ENCODE peak calls at places on chromosomes 2 and 18, in five cellular contexts. Y, T, A, R and C are unnamed samples.
A peak's percentile ranks its signal among the peaks of the same experiment; 100 is the strongest.

GRCh38 chr2:83365476-83365875 is 1093.6 kb downstream of the SUCLG1 start:
- DNase-seq in Y (no peak), T (no peak), A (no peak), R (no peak), C (no peak)

GRCh38 chr2:206176128-206176527 is 16.4 kb downstream of the EEF1B2 start:
- DNase-seq in Y (no peak), T (no peak), A (no peak), R (no peak), C (no peak)

GRCh38 chr2:68386362-68386761 is 21.3 kb downstream of the PLEK start:
- DNase-seq in Y (no peak), T (no peak), A (no peak), R (no peak), C (no peak)

GRCh38 chr18:12657849-12658829 is at the start of gene SPIRE1:
- DNase-seq in Y (peak; percentile 34), T (peak; percentile 75), A (peak; percentile 86), R (peak; percentile 28), C (no peak)

GRCh38 chr2:8053241-8053640 is 628.6 kb upstream of the ID2 start:
- DNase-seq in Y (no peak), T (no peak), A (no peak), R (no peak), C (no peak)

GRCh38 chr2:58664523-58665155 is 423.5 kb upstream of the FANCL start:
- DNase-seq in Y (no peak), T (no peak), A (no peak), R (no peak), C (no peak)

GRCh38 chr2:39512434-39512935 is 75.4 kb upstream of the MAP4K3 start:
- DNase-seq in Y (no peak), T (peak; percentile 87), A (no peak), R (no peak), C (no peak)

GRCh38 chr2:101047075-101047766 is 45.1 kb downstream of the RPL31 start:
- DNase-seq in Y (no peak), T (no peak), A (no peak), R (peak; percentile 76), C (no peak)

GRCh38 chr18:57771183-57771582 is 31.9 kb downstream of the ATP8B1 start:
- DNase-seq in Y (no peak), T (no peak), A (no peak), R (no peak), C (no peak)

GRCh38 chr2:45889053-45889452 is 237.6 kb downstream of the PRKCE start:
- DNase-seq in Y (peak; percentile 28), T (no peak), A (peak; percentile 33), R (no peak), C (no peak)

GRCh38 chr18:23864620-23865019 is 149.9 kb upstream of the TTC39C start:
- DNase-seq in Y (peak; percentile 35), T (no peak), A (no peak), R (peak; percentile 16), C (no peak)

GRCh38 chr2:202109737-202110184 is 36.7 kb downstream of the KIAA2012 start:
- DNase-seq in Y (no peak), T (peak; percentile 25), A (peak; percentile 19), R (no peak), C (no peak)

GRCh38 chr2:509888-510287 is 167.3 kb downstream of the TMEM18 start:
- DNase-seq in Y (no peak), T (no peak), A (no peak), R (no peak), C (no peak)

GRCh38 chr2:55838653-55839052 is 84.9 kb downstream of the EFEMP1 start:
- DNase-seq in Y (no peak), T (no peak), A (no peak), R (no peak), C (no peak)

GRCh38 chr2:30373881-30374302 is 73.2 kb upstream of the LCLAT1 start:
- DNase-seq in Y (no peak), T (no peak), A (no peak), R (no peak), C (no peak)

GRCh38 chr2:47964722-47965434 is 58.6 kb upstream of the FBXO11 start:
- DNase-seq in Y (no peak), T (no peak), A (no peak), R (no peak), C (no peak)

GRCh38 chr2:165573534-165574461 is 104.3 kb downstream of the CSRNP3 start:
- DNase-seq in Y (no peak), T (peak; percentile 59), A (peak; percentile 92), R (peak; percentile 33), C (no peak)

GRCh38 chr2:37604716-37605115 is 66.7 kb downstream of the CDC42EP3 start:
- DNase-seq in Y (no peak), T (no peak), A (no peak), R (no peak), C (no peak)

GRCh38 chr18:23798824-23799223 is 109.6 kb downstream of the LAMA3 start:
- DNase-seq in Y (no peak), T (no peak), A (no peak), R (no peak), C (no peak)

GRCh38 chr2:165214093-165214492 is 10.2 kb upstream of the SCN3A start:
- DNase-seq in Y (no peak), T (no peak), A (no peak), R (no peak), C (no peak)

GRCh38 chr2:17869128-17869527 is 9.3 kb upstream of the KCNS3 start:
- DNase-seq in Y (no peak), T (no peak), A (no peak), R (no peak), C (no peak)

GRCh38 chr2:206918258-206918657 is 21.1 kb upstream of the CPO start:
- DNase-seq in Y (no peak), T (no peak), A (peak; percentile 2), R (no peak), C (no peak)

GRCh38 chr2:39313575-39313974 is 69.8 kb upstream of the CDKL4 start:
- DNase-seq in Y (no peak), T (no peak), A (no peak), R (no peak), C (no peak)

GRCh38 chr2:20216130-20217025 is 8.6 kb downstream of the SDC1 start:
- DNase-seq in Y (no peak), T (no peak), A (no peak), R (no peak), C (no peak)

GRCh38 chr2:113894156-113894743 is 4.4 kb downstream of the ACTR3 start:
- DNase-seq in Y (no peak), T (no peak), A (no peak), R (no peak), C (no peak)

GRCh38 chr2:19898592-19899329 is 3.0 kb downstream of the TTC32 start:
- DNase-seq in Y (no peak), T (no peak), A (no peak), R (no peak), C (no peak)

DNA sequence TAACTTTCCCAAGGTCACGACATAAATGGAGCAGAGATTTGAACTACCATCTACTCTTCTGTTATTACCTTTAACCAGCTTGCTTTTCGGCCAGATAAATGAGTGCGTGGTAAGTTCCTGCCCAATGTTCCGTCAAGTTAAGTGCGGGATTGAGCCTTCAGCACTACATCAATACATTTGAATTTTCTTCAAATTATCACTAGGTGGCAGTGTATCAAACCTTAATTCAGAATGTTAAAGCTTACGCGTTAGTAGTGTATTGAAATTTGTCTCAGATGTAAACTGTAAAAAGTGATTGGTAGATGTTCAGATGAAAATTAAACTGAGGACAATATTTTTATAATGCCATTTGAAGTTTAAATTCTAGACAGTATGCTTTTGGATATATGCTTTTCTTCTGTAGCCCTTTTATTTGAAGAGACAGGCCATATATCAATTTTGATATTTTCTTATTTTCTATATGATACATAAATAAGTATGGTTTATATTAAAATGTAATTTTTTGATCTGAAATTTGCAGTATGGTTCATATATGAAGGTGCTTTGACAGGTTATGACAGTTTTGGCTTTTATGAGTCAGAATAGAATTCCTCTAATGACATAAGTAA is 681.3 kb downstream of the ADCYAP1 start:
- DNase-seq in Y (no peak), T (no peak), A (peak; percentile 50), R (no peak), C (no peak)
- TF ChIP-seq CTCF in Y (peak; percentile 45), T (no peak), A (peak; percentile 72), R (no peak), C (peak; percentile 77)

DNA sequence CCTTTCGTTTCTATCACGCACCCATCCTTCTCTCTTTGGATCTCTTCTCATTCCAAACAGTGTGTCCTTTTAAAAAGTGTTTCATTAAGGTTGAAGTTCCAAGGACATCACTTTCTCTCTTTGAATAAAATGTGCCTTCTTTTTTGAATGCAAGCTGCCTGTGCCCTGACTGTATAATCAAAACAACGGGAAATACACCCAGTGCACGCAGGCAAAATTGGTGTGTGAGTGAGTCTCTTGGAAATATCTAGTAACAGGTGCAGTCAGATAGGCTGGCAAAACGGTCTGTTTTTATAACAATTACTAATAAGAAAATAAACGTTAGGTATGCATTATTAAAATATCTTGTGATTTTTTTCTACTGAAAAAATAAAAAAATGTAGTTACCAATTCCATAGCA is 271.1 kb upstream of the TCF4 start:
- DNase-seq in Y (no peak), T (no peak), A (no peak), R (no peak), C (no peak)
- H3K4me3 ChIP-seq in Y (no peak overlapping the region), T (no peak overlapping the region), A (no peak overlapping the region), R (peak overlapping the region; percentile 26), C (no peak overlapping the region)

GRCh38 chr2:178523596-178524134 is 43.4 kb downstream of the PLEKHA3 start:
- DNase-seq in Y (no peak), T (no peak), A (peak; percentile 58), R (no peak), C (no peak)
- H3K27ac ChIP-seq in Y (peak overlapping the region; percentile 55), T (peak overlapping the region; percentile 69), A (peak overlapping the region; percentile 62), R (peak overlapping the region; percentile 72), C (peak overlapping the region; percentile 30)

GRCh38 chr2:6845903-6846302 is 19.8 kb downstream of the CMPK2 start:
- DNase-seq in Y (no peak), T (no peak), A (no peak), R (no peak), C (no peak)
- TF ChIP-seq CTCF in Y (no peak), T (no peak), A (no peak), R (no peak), C (no peak)

DNA sequence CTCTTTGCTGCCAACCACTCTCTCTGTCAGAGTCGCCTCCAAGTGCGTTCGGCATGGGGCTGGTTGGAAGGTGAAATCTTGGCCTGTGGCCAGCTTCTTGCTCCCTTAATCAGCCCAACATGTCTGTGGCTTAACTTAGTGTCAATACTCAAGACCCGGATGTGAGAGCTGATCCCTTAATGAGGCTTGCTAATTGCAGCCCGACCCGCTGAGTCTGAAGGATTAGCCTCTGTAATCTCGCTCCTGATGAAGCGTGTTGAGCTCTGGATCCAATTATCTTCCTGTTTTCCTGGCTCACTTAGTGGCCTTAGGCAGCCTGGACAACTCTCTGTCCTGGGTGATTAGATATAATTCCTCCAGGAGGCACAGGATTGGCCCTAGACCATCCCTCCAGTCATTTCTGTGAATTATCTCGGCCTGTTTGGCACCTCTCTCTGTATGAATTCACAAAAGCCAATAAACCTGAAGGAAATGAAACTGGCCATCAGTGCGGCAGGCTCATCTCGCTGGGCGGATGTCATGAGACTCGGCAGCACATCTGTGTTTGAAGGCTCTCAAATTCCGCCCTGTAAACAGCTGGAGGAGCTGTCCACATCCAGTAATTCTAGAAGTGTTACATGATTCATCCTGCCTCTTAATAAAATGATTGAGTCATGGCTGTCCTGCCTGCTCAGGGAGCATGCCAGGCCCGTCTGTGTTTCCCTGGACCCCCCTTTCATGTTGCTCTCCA is 38.5 kb downstream of the ACOXL start:
- DNase-seq in Y (no peak), T (no peak), A (peak; percentile 95), R (no peak), C (no peak)
- H3K4me3 ChIP-seq in Y (no peak overlapping the region), T (no peak overlapping the region), A (no peak overlapping the region), R (peak overlapping the region; percentile 24), C (no peak overlapping the region)